ENCODE peak calls at places on chromosomes 12 and 14, in four cellular contexts. Y is body of pancreas, C is MCF 10A, Z is AG04449. T is an unnamed sample.
A peak's percentile ranks its signal among the peaks of the same experiment; 100 is the strongest.

GRCh38 chr12:129607293-129607692 is 296.5 kb downstream of the TMEM132D start:
- DNase-seq in C (peak; percentile 86), Y (no peak), Z (no peak), T (no peak)

GRCh38 chr12:64450057-64450640 is 1.8 kb upstream of the TBK1 start:
- DNase-seq in Y (no peak), Z (no peak), C (no peak), T (no peak)

GRCh38 chr12:127393896-127394295 is 873.1 kb upstream of the TMEM132C start:
- DNase-seq in C (peak; percentile 61), Z (peak; percentile 45), Y (no peak), T (peak; percentile 87)

GRCh38 chr12:14936224-14936861 is 2.0 kb downstream of the ERP27 start:
- DNase-seq in Z (no peak), Y (peak; percentile 79), C (no peak), T (no peak)

GRCh38 chr14:77208266-77208978 is 26.8 kb downstream of the TMEM63C start:
- DNase-seq in C (peak; percentile 60), Y (peak; percentile 83), Z (peak; percentile 3), T (peak; percentile 46)

GRCh38 chr14:105477659-105478623 is 3.3 kb downstream of the CRIP2 start:
- DNase-seq in Z (no peak), C (no peak), Y (no peak), T (no peak)

GRCh38 chr12:47033797-47034555 is 45.4 kb upstream of the PCED1B start:
- DNase-seq in Z (no peak), C (peak; percentile 53), Y (no peak), T (peak; percentile 66)

GRCh38 chr14:54713364-54713763 is 146.4 kb downstream of the SAMD4A start:
- DNase-seq in Z (no peak), C (no peak), Y (no peak), T (peak; percentile 52)

GRCh38 chr14:93962701-93963601 is 13.4 kb downstream of the ASB2 start:
- DNase-seq in C (no peak), Y (no peak), Z (no peak), T (no peak)

GRCh38 chr14:102016420-102017090 is 52.2 kb downstream of the DYNC1H1 start:
- DNase-seq in Z (no peak), C (no peak), Y (no peak), T (no peak)

GRCh38 chr12:75011120-75011519 is 198.5 kb downstream of the KCNC2 start:
- DNase-seq in Y (no peak), Z (no peak), C (peak; percentile 25), T (no peak)

GRCh38 chr12:112243255-112243965 is 118.0 kb downstream of the TRAFD1 start:
- DNase-seq in Z (no peak), C (no peak), Y (no peak), T (no peak)

GRCh38 chr12:108642269-108642870 is 8.7 kb upstream of the SELPLG start:
- DNase-seq in Y (no peak), C (no peak), Z (no peak), T (no peak)

DNA sequence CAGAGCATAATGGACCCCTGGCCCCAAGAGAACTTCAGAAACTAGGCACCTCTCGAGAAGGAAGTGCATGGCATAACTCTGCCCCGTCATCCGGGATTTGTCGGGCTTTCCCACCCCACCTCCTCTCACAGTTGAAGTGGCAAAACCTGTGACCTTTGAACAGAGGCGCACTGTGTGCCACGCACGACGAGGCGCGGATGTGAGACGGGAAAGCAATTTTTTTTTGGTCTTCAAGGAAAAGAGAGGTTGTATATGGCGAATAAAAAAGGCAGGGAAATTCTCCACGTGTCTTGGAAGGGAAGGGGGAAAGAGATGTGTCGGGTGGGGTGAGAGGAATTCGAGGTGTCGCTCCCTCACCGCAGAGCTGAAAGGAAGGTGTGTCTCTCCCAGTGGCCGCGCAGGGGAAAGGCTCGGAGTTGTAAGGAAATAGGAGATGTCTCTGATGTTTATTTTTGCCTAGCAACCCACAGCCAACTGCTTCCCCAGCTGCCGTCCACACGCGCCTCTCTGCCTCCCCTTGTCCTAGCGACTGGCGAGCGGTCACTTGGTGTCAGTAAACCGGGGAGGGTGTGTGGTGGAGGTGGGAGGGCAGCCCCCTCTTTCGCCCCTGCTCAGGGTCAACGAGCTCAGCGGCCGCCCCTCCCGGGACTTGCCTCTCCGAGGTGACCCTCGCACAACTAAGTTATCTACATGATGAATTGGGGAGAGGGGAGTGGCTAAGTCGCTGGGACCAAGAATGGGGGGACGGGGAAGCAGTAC is 819 bp upstream of the DYRK2 start:
- DNase-seq in C (peak; percentile 21), Z (peak; percentile 56), Y (peak; percentile 84), T (peak; percentile 90)
- TF ChIP-seq CTCF in C (no peak), Z (peak; percentile 50), Y (peak; percentile 57), T (peak; percentile 57)

DNA sequence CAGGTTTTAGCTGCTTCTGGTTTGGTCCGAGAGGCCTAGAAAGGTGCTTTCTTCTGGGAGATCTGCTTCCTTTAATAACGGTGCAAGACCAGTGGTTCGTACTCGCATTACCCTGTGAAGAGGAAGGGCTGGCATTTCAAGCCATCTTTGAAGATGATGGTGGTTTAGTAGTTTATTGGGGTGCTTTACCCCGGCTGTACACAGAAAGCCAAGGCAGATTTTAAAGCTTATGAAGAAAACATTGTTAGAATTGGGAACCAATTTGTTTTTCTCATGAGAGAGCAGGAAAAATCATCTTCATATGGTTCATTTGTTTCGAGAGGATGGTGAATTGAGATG is 3.6 kb downstream of the CCND2 start:
- DNase-seq in Y (no peak), Z (no peak), C (no peak), T (no peak)
- TF ChIP-seq CTCF in Y (no peak), Z (no peak), C (no peak), T (peak; percentile 67)

GRCh38 chr14:30283822-30284446 is 275.0 kb upstream of the G2E3 start:
- DNase-seq in C (peak; percentile 75), Z (no peak), Y (peak; percentile 54), T (peak; percentile 41)
- TF ChIP-seq CTCF in C (peak; percentile 73), Z (peak; percentile 63), Y (peak; percentile 48), T (peak; percentile 84)

DNA sequence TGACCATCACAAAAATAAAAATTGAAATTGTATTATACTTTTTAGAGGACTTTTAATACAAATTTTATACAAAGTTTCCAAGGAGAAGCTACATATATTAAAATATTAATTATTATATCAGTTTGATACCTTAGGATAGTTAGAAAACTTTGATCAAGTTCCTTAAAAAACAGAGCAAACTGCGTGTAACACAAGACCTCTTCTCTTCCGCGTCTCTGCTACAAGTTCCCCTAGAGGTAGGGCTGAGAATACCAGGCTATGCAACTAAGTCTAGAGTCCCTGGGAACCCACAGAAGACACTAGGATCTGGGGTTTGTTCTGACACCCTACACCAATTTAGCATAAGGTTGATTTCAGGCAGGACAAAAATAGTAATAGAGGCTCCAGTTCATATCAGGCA is 319.0 kb downstream of the FOXG1 start:
- DNase-seq in C (peak; percentile 28), Y (no peak), Z (no peak), T (no peak)
- TF ChIP-seq CTCF in C (peak; percentile 27), Y (no peak), Z (peak; percentile 22), T (peak; percentile 69)

GRCh38 chr14:92315050-92315785 is 7.7 kb upstream of the SLC24A4 start:
- DNase-seq in Y (no peak), Z (no peak), C (no peak), T (no peak)
- TF ChIP-seq CTCF in Y (no peak), Z (no peak), C (no peak), T (no peak)

GRCh38 chr12:48978741-48979601 is 849 bp downstream of the WNT1 start:
- DNase-seq in Y (no peak), Z (no peak), C (no peak), T (no peak)

GRCh38 chr12:48981757-48982157 is 3.6 kb downstream of the WNT1 start:
- DNase-seq in Z (no peak), C (no peak), Y (no peak), T (no peak)

GRCh38 chr12:48979602-48980388 is 1.7 kb downstream of the WNT1 start:
- DNase-seq in C (no peak), Z (no peak), Y (peak; percentile 58), T (no peak)

GRCh38 chr12:48980953-48981756 is 3.0 kb downstream of the WNT1 start:
- DNase-seq in Z (no peak), Y (peak; percentile 45), C (no peak), T (no peak)

DNA sequence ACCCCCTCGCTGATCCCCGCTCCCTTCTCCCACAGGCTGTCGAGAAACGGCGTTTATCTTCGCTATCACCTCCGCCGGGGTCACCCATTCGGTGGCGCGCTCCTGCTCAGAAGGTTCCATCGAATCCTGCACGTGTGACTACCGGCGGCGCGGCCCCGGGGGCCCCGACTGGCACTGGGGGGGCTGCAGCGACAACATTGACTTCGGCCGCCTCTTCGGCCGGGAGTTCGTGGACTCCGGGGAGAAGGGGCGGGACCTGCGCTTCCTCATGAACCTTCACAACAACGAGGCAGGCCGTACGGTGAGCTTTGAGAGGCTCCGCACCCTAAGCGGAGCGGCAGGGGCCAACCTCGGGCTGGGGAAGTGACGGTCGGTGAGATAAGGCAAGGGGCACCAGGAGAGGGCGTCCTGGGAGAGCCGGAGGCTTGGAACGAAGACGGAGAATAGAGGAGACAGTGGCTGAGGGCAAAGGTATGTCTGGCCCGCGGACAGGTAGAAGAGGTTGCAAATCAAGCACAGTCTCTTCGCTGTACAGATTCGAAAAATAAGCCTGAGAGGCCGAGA is 2.3 kb downstream of the WNT1 start:
- DNase-seq in Y (peak; percentile 25), C (no peak), Z (no peak), T (no peak)
- TF ChIP-seq CTCF in Y (no peak), C (no peak), Z (peak; percentile 26), T (no peak)